ENCODE peak calls at places on chromosomes 7 and 10, in eight cellular contexts. H is right atrium auricular region, D is RWPE1, Z is astrocyte of the cerebellum, S is GM13977, P is psoas muscle, Q is fibroblast of villous mesenchyme, F is neural crest cell. O is an unnamed sample.
A peak's percentile ranks its signal among the peaks of the same experiment; 100 is the strongest.

GRCh38 chr7:117673367-117673766 is 193.5 kb downstream of the CFTR start:
- DNase-seq in H (no peak), D (no peak), Z (no peak), S (no peak), P (no peak), Q (no peak), F (peak; percentile 7), O (no peak)

GRCh38 chr10:77832243-77832642 is 94.3 kb downstream of the DLG5 start:
- DNase-seq in H (no peak), D (no peak), Z (no peak), S (no peak), P (peak; percentile 30), Q (no peak), F (no peak), O (no peak)

GRCh38 chr10:114684822-114685209 is 26.7 kb upstream of the ABLIM1 start:
- DNase-seq in H (no peak), D (peak; percentile 39), Z (peak; percentile 34), S (no peak), P (no peak), Q (peak; percentile 74), F (no peak), O (no peak)

GRCh38 chr10:101292194-101293006 is 61.6 kb upstream of the BTRC start:
- DNase-seq in H (no peak), D (no peak), Z (no peak), S (no peak), P (no peak), Q (peak; percentile 4), F (peak; percentile 31), O (no peak)

GRCh38 chr10:114393482-114393881 is 10.8 kb downstream of the AFAP1L2 start:
- DNase-seq in H (no peak), D (peak; percentile 42), Z (no peak), S (no peak), P (no peak), Q (peak; percentile 77), F (no peak), O (no peak)

GRCh38 chr10:33365314-33365713 is 30.8 kb upstream of the NRP1 start:
- DNase-seq in H (no peak), D (no peak), Z (no peak), S (no peak), P (no peak), Q (no peak), F (no peak), O (no peak)

GRCh38 chr7:65749039-65749438 is 123.8 kb upstream of the VKORC1L1 start:
- DNase-seq in H (peak; percentile 11), D (no peak), Z (no peak), S (no peak), P (no peak), Q (no peak), F (no peak), O (no peak)

GRCh38 chr7:135801877-135802276 is 53.3 kb upstream of the FAM180A start:
- DNase-seq in H (no peak), D (no peak), Z (no peak), S (no peak), P (no peak), Q (no peak), F (no peak), O (no peak)

GRCh38 chr10:46273506-46274477 is 13.0 kb upstream of the ANTXRL start:
- DNase-seq in H (no peak), D (no peak), Z (no peak), S (no peak), P (no peak), Q (peak; percentile 10), F (no peak), O (no peak)

GRCh38 chr7:82699773-82700186 is 256.2 kb upstream of the CACNA2D1 start:
- DNase-seq in H (no peak), D (peak; percentile 4), Z (peak; percentile 69), S (no peak), P (no peak), Q (no peak), F (no peak), O (peak; percentile 11)

GRCh38 chr7:131618391-131618790 is 62.0 kb upstream of the PODXL start:
- DNase-seq in H (no peak), D (no peak), Z (no peak), S (no peak), P (no peak), Q (no peak), F (no peak), O (no peak)

GRCh38 chr10:62424026-62424425 is 49.9 kb downstream of the ZNF365 start:
- DNase-seq in H (no peak), D (no peak), Z (no peak), S (no peak), P (no peak), Q (peak; percentile 16), F (no peak), O (no peak)

GRCh38 chr10:120015064-120015463 is 122.5 kb downstream of the SEC23IP start:
- DNase-seq in H (no peak), D (no peak), Z (no peak), S (no peak), P (no peak), Q (no peak), F (no peak), O (no peak)

GRCh38 chr7:37590824-37591223 is 92.7 kb upstream of the GPR141 start:
- DNase-seq in H (no peak), D (no peak), Z (no peak), S (no peak), P (no peak), Q (no peak), F (no peak), O (no peak)

GRCh38 chr7:41339913-41340676 is 362.8 kb downstream of the INHBA start:
- DNase-seq in H (no peak), D (no peak), Z (no peak), S (no peak), P (no peak), Q (peak; percentile 89), F (no peak), O (no peak)

GRCh38 chr7:14016950-14017349 is 27.5 kb upstream of the ETV1 start:
- DNase-seq in H (no peak), D (no peak), Z (no peak), S (no peak), P (no peak), Q (peak; percentile 10), F (no peak), O (no peak)

GRCh38 chr7:72161534-72161933 is 250.6 kb downstream of the CALN1 start:
- DNase-seq in H (no peak), D (no peak), Z (no peak), S (no peak), P (no peak), Q (no peak), F (no peak), O (no peak)

GRCh38 chr10:44962870-44963738 is 3.5 kb downstream of the RASSF4 start:
- DNase-seq in H (peak; percentile 58), D (no peak), Z (no peak), S (peak; percentile 4), P (peak; percentile 76), Q (no peak), F (no peak), O (no peak)

GRCh38 chr10:117627561-117627960 is 85.0 kb downstream of the EMX2 start:
- DNase-seq in H (peak; percentile 38), D (no peak), Z (no peak), S (no peak), P (no peak), Q (no peak), F (no peak), O (no peak)

GRCh38 chr7:55308186-55308929 is 56.8 kb upstream of the LANCL2 start:
- DNase-seq in H (no peak), D (no peak), Z (peak; percentile 24), S (no peak), P (no peak), Q (peak; percentile 90), F (no peak), O (peak; percentile 27)

GRCh38 chr7:105389090-105389650 is 449 bp upstream of the SRPK2 start:
- DNase-seq in H (no peak), D (peak; percentile 70), Z (no peak), S (no peak), P (peak; percentile 58), Q (peak; percentile 49), F (no peak), O (no peak)

GRCh38 chr7:22394739-22395138 is 37.8 kb upstream of the RAPGEF5 start:
- DNase-seq in H (no peak), D (no peak), Z (no peak), S (no peak), P (no peak), Q (no peak), F (no peak), O (no peak)

GRCh38 chr7:100119701-100120517 is 475 bp downstream of the CNPY4 start:
- DNase-seq in H (peak; percentile 80), D (peak; percentile 68), Z (no peak), S (peak; percentile 85), P (peak; percentile 68), Q (peak; percentile 64), F (peak; percentile 59), O (peak; percentile 16)

GRCh38 chr10:69669408-69669807 is 39.4 kb downstream of the FAM241B start:
- DNase-seq in H (no peak), D (no peak), Z (no peak), S (no peak), P (no peak), Q (no peak), F (no peak), O (no peak)

GRCh38 chr7:24608504-24608903 is 35.3 kb downstream of the PALS2 start:
- DNase-seq in H (no peak), D (no peak), Z (no peak), S (no peak), P (no peak), Q (no peak), F (no peak), O (no peak)
- TF ChIP-seq CTCF in H (no peak), D (no peak), Z (no peak), S (no peak), P (no peak), Q (no peak), F (no peak), O (no peak)

DNA sequence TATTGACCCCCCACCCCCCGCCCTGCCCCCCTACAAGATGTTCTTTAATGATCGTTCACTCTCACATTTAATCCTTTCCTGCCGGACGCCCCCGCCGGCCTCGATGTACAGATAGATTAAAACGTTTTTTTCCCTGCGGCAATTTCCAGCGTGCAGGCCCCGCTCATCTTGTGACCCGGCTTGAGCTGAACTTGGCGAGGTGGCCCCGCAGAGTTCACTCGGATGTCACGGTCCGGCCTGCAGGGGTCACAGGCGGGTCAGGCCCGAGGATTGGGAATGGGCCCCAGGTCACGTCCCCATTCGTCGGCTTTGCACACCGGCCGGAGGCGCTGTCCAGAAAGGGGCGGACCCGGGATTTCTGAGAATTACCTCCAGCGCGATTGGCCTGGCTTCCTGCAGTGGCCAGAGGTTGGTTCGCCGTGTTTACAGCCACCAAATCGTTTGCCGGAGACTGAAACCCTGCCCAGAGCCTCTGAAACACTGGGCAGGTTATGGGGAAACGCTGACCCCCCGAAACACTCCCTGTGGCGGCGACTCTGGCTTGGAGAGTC is 1.9 kb upstream of the CYP26A1 start:
- DNase-seq in H (no peak), D (no peak), Z (no peak), S (peak; percentile 59), P (no peak), Q (no peak), F (peak; percentile 49), O (no peak)
- TF ChIP-seq CTCF in H (no peak), D (no peak), Z (peak; percentile 2), S (no peak), P (no peak), Q (no peak), F (no peak), O (no peak)

GRCh38 chr7:30652951-30653641 is 29.2 kb downstream of the CRHR2 start:
- DNase-seq in H (no peak), D (no peak), Z (no peak), S (no peak), P (no peak), Q (no peak), F (no peak), O (no peak)
- TF ChIP-seq CTCF in H (no peak), D (no peak), Z (no peak), S (no peak), P (no peak), Q (no peak), F (no peak), O (no peak)

GRCh38 chr7:128352138-128352537 is 8.4 kb upstream of the RBM28 start:
- DNase-seq in H (no peak), D (no peak), Z (no peak), S (peak; percentile 51), P (peak; percentile 69), Q (peak; percentile 21), F (no peak), O (no peak)
- TF ChIP-seq CTCF in H (peak; percentile 60), D (peak; percentile 74), Z (peak; percentile 48), S (peak; percentile 40), P (peak; percentile 68), Q (peak; percentile 45), F (peak; percentile 44), O (peak; percentile 32)